ENCODE peak calls at places on chromosomes 2 and 18, in five cellular contexts. One of them, this sample, is unnamed.

GRCh38 chr18:44453505-44453904 is 227.2 kb upstream of the SETBP1 start:
- DNase-seq in stimulated activated CD4-positive, alpha-beta T cell treated with anti-CD3 and anti-CD28 coated beads, Interleukin-1b, Interleukin-23, amount 100 ng/mL, for 48 hours: no peak
- DNase-seq in esophagus muscularis mucosa: no peak
- DNase-seq in iPS DF 19.7: no peak
- DNase-seq in nephron progenitor cell: peak
- DNase-seq in this sample: no peak

GRCh38 chr2:95042472-95043271 is 17.2 kb downstream of the MAL start:
- DNase-seq in esophagus muscularis mucosa: no peak
- DNase-seq in stimulated activated CD4-positive, alpha-beta T cell treated with anti-CD3 and anti-CD28 coated beads, Interleukin-1b, Interleukin-23, amount 100 ng/mL, for 48 hours: no peak
- DNase-seq in nephron progenitor cell: no peak
- DNase-seq in iPS DF 19.7: no peak
- DNase-seq in this sample: no peak

GRCh38 chr2:48589170-48589767 is 28.4 kb upstream of the GTF2A1L start:
- DNase-seq in esophagus muscularis mucosa: no peak
- DNase-seq in iPS DF 19.7: no peak
- DNase-seq in stimulated activated CD4-positive, alpha-beta T cell treated with anti-CD3 and anti-CD28 coated beads, Interleukin-1b, Interleukin-23, amount 100 ng/mL, for 48 hours: no peak
- DNase-seq in nephron progenitor cell: peak
- DNase-seq in this sample: peak

GRCh38 chr18:75811156-75811555 is 383.7 kb upstream of the SMIM21 start:
- DNase-seq in nephron progenitor cell: no peak
- DNase-seq in iPS DF 19.7: no peak
- DNase-seq in esophagus muscularis mucosa: no peak
- DNase-seq in stimulated activated CD4-positive, alpha-beta T cell treated with anti-CD3 and anti-CD28 coated beads, Interleukin-1b, Interleukin-23, amount 100 ng/mL, for 48 hours: no peak
- DNase-seq in this sample: peak

GRCh38 chr2:65116645-65117044 is 13.3 kb downstream of the RAB1A start:
- DNase-seq in nephron progenitor cell: no peak
- DNase-seq in stimulated activated CD4-positive, alpha-beta T cell treated with anti-CD3 and anti-CD28 coated beads, Interleukin-1b, Interleukin-23, amount 100 ng/mL, for 48 hours: no peak
- DNase-seq in iPS DF 19.7: no peak
- DNase-seq in esophagus muscularis mucosa: no peak
- DNase-seq in this sample: no peak

GRCh38 chr2:30358822-30359221 is 88.2 kb upstream of the LCLAT1 start:
- DNase-seq in stimulated activated CD4-positive, alpha-beta T cell treated with anti-CD3 and anti-CD28 coated beads, Interleukin-1b, Interleukin-23, amount 100 ng/mL, for 48 hours: no peak
- DNase-seq in nephron progenitor cell: no peak
- DNase-seq in esophagus muscularis mucosa: no peak
- DNase-seq in iPS DF 19.7: no peak
- DNase-seq in this sample: no peak

GRCh38 chr18:77560334-77560970 is 310.8 kb downstream of the GALR1 start:
- DNase-seq in nephron progenitor cell: no peak
- DNase-seq in esophagus muscularis mucosa: peak
- DNase-seq in iPS DF 19.7: no peak
- DNase-seq in stimulated activated CD4-positive, alpha-beta T cell treated with anti-CD3 and anti-CD28 coated beads, Interleukin-1b, Interleukin-23, amount 100 ng/mL, for 48 hours: peak
- DNase-seq in this sample: no peak

GRCh38 chr2:161426788-161427412 is 10.8 kb downstream of the TBR1 start:
- DNase-seq in esophagus muscularis mucosa: no peak
- DNase-seq in stimulated activated CD4-positive, alpha-beta T cell treated with anti-CD3 and anti-CD28 coated beads, Interleukin-1b, Interleukin-23, amount 100 ng/mL, for 48 hours: no peak
- DNase-seq in iPS DF 19.7: no peak
- DNase-seq in nephron progenitor cell: peak
- DNase-seq in this sample: no peak

GRCh38 chr2:118221952-118222594 is 133.8 kb downstream of the INSIG2 start:
- DNase-seq in stimulated activated CD4-positive, alpha-beta T cell treated with anti-CD3 and anti-CD28 coated beads, Interleukin-1b, Interleukin-23, amount 100 ng/mL, for 48 hours: no peak
- DNase-seq in iPS DF 19.7: no peak
- DNase-seq in esophagus muscularis mucosa: no peak
- DNase-seq in nephron progenitor cell: peak
- DNase-seq in this sample: peak

GRCh38 chr2:41908349-41908748 is 139.5 kb upstream of the PKDCC start:
- DNase-seq in esophagus muscularis mucosa: no peak
- DNase-seq in stimulated activated CD4-positive, alpha-beta T cell treated with anti-CD3 and anti-CD28 coated beads, Interleukin-1b, Interleukin-23, amount 100 ng/mL, for 48 hours: no peak
- DNase-seq in iPS DF 19.7: no peak
- DNase-seq in nephron progenitor cell: no peak
- DNase-seq in this sample: no peak

GRCh38 chr2:238908960-238909951 is 61.4 kb downstream of the TWIST2 start:
- DNase-seq in nephron progenitor cell: peak
- DNase-seq in iPS DF 19.7: no peak
- DNase-seq in stimulated activated CD4-positive, alpha-beta T cell treated with anti-CD3 and anti-CD28 coated beads, Interleukin-1b, Interleukin-23, amount 100 ng/mL, for 48 hours: no peak
- DNase-seq in esophagus muscularis mucosa: no peak
- DNase-seq in this sample: no peak

GRCh38 chr2:218418717-218419458 is at the start of gene VIL1:
- DNase-seq in iPS DF 19.7: no peak
- DNase-seq in nephron progenitor cell: no peak
- DNase-seq in stimulated activated CD4-positive, alpha-beta T cell treated with anti-CD3 and anti-CD28 coated beads, Interleukin-1b, Interleukin-23, amount 100 ng/mL, for 48 hours: no peak
- DNase-seq in esophagus muscularis mucosa: no peak
- DNase-seq in this sample: no peak

GRCh38 chr2:29573602-29574001 is 347.8 kb downstream of the ALK start:
- DNase-seq in iPS DF 19.7: no peak
- DNase-seq in stimulated activated CD4-positive, alpha-beta T cell treated with anti-CD3 and anti-CD28 coated beads, Interleukin-1b, Interleukin-23, amount 100 ng/mL, for 48 hours: no peak
- DNase-seq in esophagus muscularis mucosa: no peak
- DNase-seq in nephron progenitor cell: no peak
- DNase-seq in this sample: no peak

GRCh38 chr2:99682280-99683060 is 192.7 kb upstream of the REV1 start:
- DNase-seq in esophagus muscularis mucosa: no peak
- DNase-seq in iPS DF 19.7: no peak
- DNase-seq in stimulated activated CD4-positive, alpha-beta T cell treated with anti-CD3 and anti-CD28 coated beads, Interleukin-1b, Interleukin-23, amount 100 ng/mL, for 48 hours: no peak
- DNase-seq in nephron progenitor cell: no peak
- DNase-seq in this sample: no peak

GRCh38 chr2:191230174-191230573 is 15.0 kb upstream of the MYO1B start:
- DNase-seq in iPS DF 19.7: no peak
- DNase-seq in stimulated activated CD4-positive, alpha-beta T cell treated with anti-CD3 and anti-CD28 coated beads, Interleukin-1b, Interleukin-23, amount 100 ng/mL, for 48 hours: no peak
- DNase-seq in esophagus muscularis mucosa: no peak
- DNase-seq in nephron progenitor cell: no peak
- DNase-seq in this sample: no peak

GRCh38 chr18:45012286-45012685 is 331.6 kb downstream of the SETBP1 start:
- DNase-seq in stimulated activated CD4-positive, alpha-beta T cell treated with anti-CD3 and anti-CD28 coated beads, Interleukin-1b, Interleukin-23, amount 100 ng/mL, for 48 hours: no peak
- DNase-seq in esophagus muscularis mucosa: no peak
- DNase-seq in nephron progenitor cell: no peak
- DNase-seq in iPS DF 19.7: no peak
- DNase-seq in this sample: no peak

GRCh38 chr2:164430166-164430783 is 191.0 kb downstream of the GRB14 start:
- DNase-seq in esophagus muscularis mucosa: no peak
- DNase-seq in nephron progenitor cell: peak
- DNase-seq in iPS DF 19.7: no peak
- DNase-seq in stimulated activated CD4-positive, alpha-beta T cell treated with anti-CD3 and anti-CD28 coated beads, Interleukin-1b, Interleukin-23, amount 100 ng/mL, for 48 hours: no peak
- DNase-seq in this sample: peak

GRCh38 chr18:49628993-49629795 is 67.3 kb downstream of the LIPG start:
- DNase-seq in nephron progenitor cell: no peak
- DNase-seq in stimulated activated CD4-positive, alpha-beta T cell treated with anti-CD3 and anti-CD28 coated beads, Interleukin-1b, Interleukin-23, amount 100 ng/mL, for 48 hours: no peak
- DNase-seq in esophagus muscularis mucosa: no peak
- DNase-seq in iPS DF 19.7: no peak
- DNase-seq in this sample: no peak

GRCh38 chr18:48922801-48923730 is 27.7 kb downstream of the SMAD7 start:
- DNase-seq in iPS DF 19.7: no peak
- DNase-seq in stimulated activated CD4-positive, alpha-beta T cell treated with anti-CD3 and anti-CD28 coated beads, Interleukin-1b, Interleukin-23, amount 100 ng/mL, for 48 hours: no peak
- DNase-seq in nephron progenitor cell: peak
- DNase-seq in esophagus muscularis mucosa: no peak
- DNase-seq in this sample: peak

GRCh38 chr18:12309683-12310198 is 1.7 kb downstream of the TUBB6 start:
- DNase-seq in stimulated activated CD4-positive, alpha-beta T cell treated with anti-CD3 and anti-CD28 coated beads, Interleukin-1b, Interleukin-23, amount 100 ng/mL, for 48 hours: no peak
- DNase-seq in esophagus muscularis mucosa: no peak
- DNase-seq in iPS DF 19.7: no peak
- DNase-seq in nephron progenitor cell: no peak
- DNase-seq in this sample: no peak

GRCh38 chr2:219178377-219179175 is 501 bp downstream of the RETREG2 start:
- DNase-seq in nephron progenitor cell: peak
- DNase-seq in esophagus muscularis mucosa: peak
- DNase-seq in iPS DF 19.7: no peak
- DNase-seq in stimulated activated CD4-positive, alpha-beta T cell treated with anti-CD3 and anti-CD28 coated beads, Interleukin-1b, Interleukin-23, amount 100 ng/mL, for 48 hours: peak
- DNase-seq in this sample: peak

GRCh38 chr18:22336406-22336805 is 81.3 kb downstream of the CTAGE1 start:
- DNase-seq in nephron progenitor cell: no peak
- DNase-seq in iPS DF 19.7: no peak
- DNase-seq in esophagus muscularis mucosa: no peak
- DNase-seq in stimulated activated CD4-positive, alpha-beta T cell treated with anti-CD3 and anti-CD28 coated beads, Interleukin-1b, Interleukin-23, amount 100 ng/mL, for 48 hours: no peak
- DNase-seq in this sample: no peak

GRCh38 chr2:55391155-55391554 is 28.5 kb downstream of the CCDC88A start:
- DNase-seq in iPS DF 19.7: no peak
- DNase-seq in stimulated activated CD4-positive, alpha-beta T cell treated with anti-CD3 and anti-CD28 coated beads, Interleukin-1b, Interleukin-23, amount 100 ng/mL, for 48 hours: no peak
- DNase-seq in esophagus muscularis mucosa: no peak
- DNase-seq in nephron progenitor cell: no peak
- DNase-seq in this sample: no peak

GRCh38 chr2:222844323-222844722 is 16.5 kb upstream of the ACSL3 start:
- DNase-seq in stimulated activated CD4-positive, alpha-beta T cell treated with anti-CD3 and anti-CD28 coated beads, Interleukin-1b, Interleukin-23, amount 100 ng/mL, for 48 hours: no peak
- DNase-seq in esophagus muscularis mucosa: no peak
- DNase-seq in nephron progenitor cell: no peak
- DNase-seq in iPS DF 19.7: no peak
- DNase-seq in this sample: no peak

GRCh38 chr2:158034198-158034831 is 67.4 kb upstream of the UPP2 start:
- DNase-seq in iPS DF 19.7: peak
- DNase-seq in nephron progenitor cell: peak
- DNase-seq in stimulated activated CD4-positive, alpha-beta T cell treated with anti-CD3 and anti-CD28 coated beads, Interleukin-1b, Interleukin-23, amount 100 ng/mL, for 48 hours: no peak
- DNase-seq in esophagus muscularis mucosa: no peak
- DNase-seq in this sample: peak

GRCh38 chr2:172985139-172985874 is 90.3 kb upstream of the MAP3K20 start:
- DNase-seq in esophagus muscularis mucosa: no peak
- DNase-seq in iPS DF 19.7: no peak
- DNase-seq in stimulated activated CD4-positive, alpha-beta T cell treated with anti-CD3 and anti-CD28 coated beads, Interleukin-1b, Interleukin-23, amount 100 ng/mL, for 48 hours: peak
- DNase-seq in nephron progenitor cell: no peak
- DNase-seq in this sample: no peak

GRCh38 chr2:229870903-229871650 is 50.7 kb downstream of the TRIP12 start:
- DNase-seq in iPS DF 19.7: no peak
- DNase-seq in nephron progenitor cell: no peak
- DNase-seq in esophagus muscularis mucosa: no peak
- DNase-seq in stimulated activated CD4-positive, alpha-beta T cell treated with anti-CD3 and anti-CD28 coated beads, Interleukin-1b, Interleukin-23, amount 100 ng/mL, for 48 hours: no peak
- DNase-seq in this sample: no peak

GRCh38 chr2:226794751-226795171 is 4.9 kb downstream of the IRS1 start:
- DNase-seq in iPS DF 19.7: no peak
- DNase-seq in stimulated activated CD4-positive, alpha-beta T cell treated with anti-CD3 and anti-CD28 coated beads, Interleukin-1b, Interleukin-23, amount 100 ng/mL, for 48 hours: no peak
- DNase-seq in nephron progenitor cell: peak
- DNase-seq in esophagus muscularis mucosa: no peak
- DNase-seq in this sample: no peak

GRCh38 chr2:154537845-154538244 is 160.7 kb upstream of the KCNJ3 start:
- DNase-seq in iPS DF 19.7: no peak
- DNase-seq in stimulated activated CD4-positive, alpha-beta T cell treated with anti-CD3 and anti-CD28 coated beads, Interleukin-1b, Interleukin-23, amount 100 ng/mL, for 48 hours: no peak
- DNase-seq in nephron progenitor cell: no peak
- DNase-seq in esophagus muscularis mucosa: no peak
- DNase-seq in this sample: no peak

GRCh38 chr2:51350100-51350499 is 318.2 kb upstream of the NRXN1 start:
- DNase-seq in nephron progenitor cell: no peak
- DNase-seq in iPS DF 19.7: no peak
- DNase-seq in stimulated activated CD4-positive, alpha-beta T cell treated with anti-CD3 and anti-CD28 coated beads, Interleukin-1b, Interleukin-23, amount 100 ng/mL, for 48 hours: no peak
- DNase-seq in esophagus muscularis mucosa: no peak
- DNase-seq in this sample: peak

GRCh38 chr18:961644-962355 is 57.1 kb downstream of the ADCYAP1 start:
- DNase-seq in esophagus muscularis mucosa: no peak
- DNase-seq in iPS DF 19.7: no peak
- DNase-seq in nephron progenitor cell: peak
- DNase-seq in stimulated activated CD4-positive, alpha-beta T cell treated with anti-CD3 and anti-CD28 coated beads, Interleukin-1b, Interleukin-23, amount 100 ng/mL, for 48 hours: peak
- DNase-seq in this sample: peak

GRCh38 chr18:43501099-43501498 is 223.8 kb upstream of the SYT4 start:
- DNase-seq in iPS DF 19.7: no peak
- DNase-seq in stimulated activated CD4-positive, alpha-beta T cell treated with anti-CD3 and anti-CD28 coated beads, Interleukin-1b, Interleukin-23, amount 100 ng/mL, for 48 hours: no peak
- DNase-seq in esophagus muscularis mucosa: no peak
- DNase-seq in nephron progenitor cell: no peak
- DNase-seq in this sample: no peak

GRCh38 chr2:8086342-8086741 is 595.5 kb upstream of the ID2 start:
- DNase-seq in stimulated activated CD4-positive, alpha-beta T cell treated with anti-CD3 and anti-CD28 coated beads, Interleukin-1b, Interleukin-23, amount 100 ng/mL, for 48 hours: no peak
- DNase-seq in iPS DF 19.7: no peak
- DNase-seq in nephron progenitor cell: no peak
- DNase-seq in esophagus muscularis mucosa: peak
- DNase-seq in this sample: no peak

GRCh38 chr2:205858781-205859478 is 176.6 kb downstream of the NRP2 start:
- DNase-seq in stimulated activated CD4-positive, alpha-beta T cell treated with anti-CD3 and anti-CD28 coated beads, Interleukin-1b, Interleukin-23, amount 100 ng/mL, for 48 hours: no peak
- DNase-seq in iPS DF 19.7: no peak
- DNase-seq in esophagus muscularis mucosa: no peak
- DNase-seq in nephron progenitor cell: no peak
- DNase-seq in this sample: no peak

This sample was measured in cardiac muscle cell.